ENCODE peak calls at places on chromosomes 4 and X, in eight cellular contexts. K is stimulated activated effector memory CD8-positive, alpha-beta T cell treated with anti-CD3 and anti-CD28 coated beads, Interleukin-12 subunit alpha, Interleukin-12 subunit beta, amount 100 ng/mL, for 72 hours; F is DMS53; J is hepatic stellate cell; D is RWPE1; G is NCI-H1105; A is NCI-H345; H is NCI-H1436. S is an unnamed sample.

GRCh38 chrX:81354954-81355353 is 153.1 kb downstream of the SH3BGRL start:
- DNase-seq in K (no peak), F (no peak), J (no peak), D (no peak), G (no peak), A (no peak), H (no peak), S (no peak)

GRCh38 chrX:42714981-42715688 is 62.8 kb downstream of the PPP1R2C start:
- DNase-seq in K (no peak), F (peak; percentile 68), J (no peak), D (peak; percentile 2), G (peak; percentile 79), A (no peak), H (peak; percentile 27), S (no peak)

GRCh38 chr4:107843394-107843793 is 18.7 kb downstream of the SGMS2 start:
- DNase-seq in K (no peak), F (peak; percentile 72), J (no peak), D (no peak), G (no peak), A (no peak), H (no peak), S (no peak)

GRCh38 chrX:19698125-19698524 is 182.8 kb upstream of the MAP3K15 start:
- DNase-seq in K (no peak), F (no peak), J (no peak), D (no peak), G (no peak), A (no peak), H (no peak), S (no peak)

GRCh38 chr4:105933083-105933482 is 37.8 kb downstream of the NPNT start:
- DNase-seq in K (no peak), F (no peak), J (no peak), D (no peak), G (no peak), A (no peak), H (no peak), S (no peak)

GRCh38 chr4:118898684-118899138 is 10.1 kb downstream of the SYNPO2 start:
- DNase-seq in K (no peak), F (no peak), J (no peak), D (no peak), G (no peak), A (no peak), H (no peak), S (no peak)

GRCh38 chrX:154457491-154458115 is 478 bp upstream of the PLXNA3 start:
- DNase-seq in K (no peak), F (peak; percentile 84), J (peak; percentile 50), D (no peak), G (peak; percentile 83), A (peak; percentile 66), H (peak; percentile 76), S (no peak)

GRCh38 chrX:138128025-138128671 is 562.2 kb downstream of the ZIC3 start:
- DNase-seq in K (no peak), F (peak; percentile 71), J (peak; percentile 13), D (peak; percentile 1), G (peak; percentile 11), A (no peak), H (peak; percentile 29), S (peak; percentile 3)

GRCh38 chrX:38514014-38514854 is 47.1 kb upstream of the TSPAN7 start:
- DNase-seq in K (no peak), F (peak; percentile 45), J (no peak), D (no peak), G (peak; percentile 20), A (no peak), H (no peak), S (peak; percentile 15)

GRCh38 chr4:131013226-131013625 is 1917.3 kb downstream of the C4orf33 start:
- DNase-seq in K (no peak), F (no peak), J (no peak), D (no peak), G (no peak), A (no peak), H (no peak), S (no peak)

GRCh38 chr4:85933306-85933640 is 426.6 kb downstream of the MAPK10 start:
- DNase-seq in K (no peak), F (no peak), J (no peak), D (no peak), G (no peak), A (no peak), H (no peak), S (no peak)

GRCh38 chr4:176406297-176406696 is 86.5 kb downstream of the SPCS3 start:
- DNase-seq in K (no peak), F (no peak), J (no peak), D (no peak), G (no peak), A (no peak), H (no peak), S (no peak)

GRCh38 chr4:88359558-88359957 is 19.1 kb upstream of the HERC6 start:
- DNase-seq in K (no peak), F (no peak), J (no peak), D (no peak), G (no peak), A (no peak), H (no peak), S (no peak)

GRCh38 chr4:52904421-52904820 is 42.3 kb downstream of the RASL11B start:
- DNase-seq in K (no peak), F (no peak), J (peak; percentile 43), D (no peak), G (no peak), A (no peak), H (no peak), S (no peak)

S was measured in COR-L47.